ENCODE peak calls at places on chromosome 7, in nine cellular contexts. J is endothelial cell; B is OCI-LY7; Q is activated CD4-positive, alpha-beta T cell treated with anti-CD3 and anti-CD28 coated beads for 36 hours; H is tibial artery; S is NCI-H2171; Y is activated CD4-positive, CD25-positive, alpha-beta regulatory T cell treated with anti-CD3 and anti-CD28 coated beads, Interleukin-2, amount 50 U/mL, for 16 hours; C is ELF-1; K is effector CD8-positive, alpha-beta T cell. P is an unnamed sample.

GRCh38 chr7:151864081-151864480 is 12.8 kb downstream of the PRKAG2 start:
- DNase-seq in J (no peak), B (no peak), Q (no peak), H (no peak), S (no peak), Y (no peak), C (no peak), K (no peak), P (no peak)

GRCh38 chr7:112143151-112143550 is 63.0 kb downstream of the DOCK4 start:
- DNase-seq in J (no peak), B (no peak), Q (no peak), H (no peak), S (no peak), Y (no peak), C (no peak), K (no peak), P (no peak)

GRCh38 chr7:137626469-137627067 is 220.2 kb downstream of the DGKI start:
- DNase-seq in J (peak), B (peak), Q (peak), H (no peak), S (peak), Y (no peak), C (peak), K (no peak), P (peak)

GRCh38 chr7:12389089-12389700 is 14.5 kb downstream of the VWDE start:
- DNase-seq in J (peak), B (peak), Q (peak), H (no peak), S (peak), Y (no peak), C (peak), K (peak), P (peak)

GRCh38 chr7:1252543-1253090 is 19.9 kb downstream of the UNCX start:
- DNase-seq in J (no peak), B (no peak), Q (no peak), H (no peak), S (no peak), Y (no peak), C (no peak), K (no peak), P (no peak)

GRCh38 chr7:145398758-145399157 is 562.9 kb upstream of the TPK1 start:
- DNase-seq in J (no peak), B (no peak), Q (no peak), H (no peak), S (no peak), Y (no peak), C (no peak), K (no peak), P (no peak)

GRCh38 chr7:16135628-16136027 is 285.7 kb downstream of the CRPPA start:
- DNase-seq in J (no peak), B (no peak), Q (no peak), H (no peak), S (no peak), Y (no peak), C (no peak), K (no peak), P (no peak)

GRCh38 chr7:23680417-23681405 is 712 bp downstream of the FAM221A start:
- DNase-seq in J (peak), B (peak), Q (peak), H (peak), S (peak), Y (peak), C (peak), K (peak), P (peak)

GRCh38 chr7:103344453-103345149 is at the start of gene DNAJC2:
- DNase-seq in J (peak), B (peak), Q (peak), H (peak), S (peak), Y (peak), C (peak), K (peak), P (peak)

GRCh38 chr7:74479066-74479781 is 25.5 kb downstream of the GTF2IRD1 start:
- DNase-seq in J (no peak), B (no peak), Q (no peak), H (peak), S (peak), Y (no peak), C (no peak), K (no peak), P (no peak)

GRCh38 chr7:42315096-42315495 is 78.1 kb upstream of the GLI3 start:
- DNase-seq in J (no peak), B (no peak), Q (no peak), H (no peak), S (no peak), Y (no peak), C (no peak), K (no peak), P (no peak)

GRCh38 chr7:112985377-112985987 is 101.1 kb downstream of the GPR85 start:
- DNase-seq in J (no peak), B (no peak), Q (no peak), H (no peak), S (no peak), Y (no peak), C (peak), K (no peak), P (no peak)

GRCh38 chr7:17463511-17464085 is 165.1 kb downstream of the AHR start:
- DNase-seq in J (no peak), B (no peak), Q (no peak), H (no peak), S (no peak), Y (no peak), C (no peak), K (no peak), P (no peak)

GRCh38 chr7:51545131-51545530 is 228.5 kb upstream of the COBL start:
- DNase-seq in J (no peak), B (no peak), Q (no peak), H (no peak), S (no peak), Y (no peak), C (peak), K (no peak), P (no peak)

GRCh38 chr7:133723044-133723443 is 404.1 kb upstream of the LRGUK start:
- DNase-seq in J (no peak), B (no peak), Q (no peak), H (no peak), S (no peak), Y (no peak), C (no peak), K (no peak), P (no peak)

GRCh38 chr7:140230517-140230861 is 53.7 kb upstream of the KDM7A start:
- DNase-seq in J (no peak), B (no peak), Q (peak), H (peak), S (peak), Y (peak), C (no peak), K (peak), P (peak)

GRCh38 chr7:77331938-77332695 is 84.0 kb downstream of the GSAP start:
- DNase-seq in J (peak), B (peak), Q (peak), H (peak), S (peak), Y (no peak), C (peak), K (no peak), P (peak)

GRCh38 chr7:106659963-106660861 is 746 bp downstream of the CCDC71L start:
- DNase-seq in J (peak), B (peak), Q (peak), H (peak), S (peak), Y (peak), C (peak), K (peak), P (peak)

GRCh38 chr7:82335927-82336326 is 107.7 kb downstream of the CACNA2D1 start:
- DNase-seq in J (no peak), B (no peak), Q (no peak), H (no peak), S (peak), Y (no peak), C (no peak), K (no peak), P (no peak)

GRCh38 chr7:56447864-56448693 is 331.9 kb upstream of the NUPR2 start:
- DNase-seq in J (no peak), B (no peak), Q (no peak), H (no peak), S (no peak), Y (no peak), C (peak), K (no peak), P (no peak)